ENCODE peak calls at places on chromosomes 11 and 22, in five cellular contexts. N is anterior cingulate cortex, M is Right ventricle myocardium superior, K is astrocyte of the cerebellum, B is cardiac septum. G is an unnamed sample.

GRCh38 chr11:59898046-59898445 is 19.5 kb downstream of the OOSP3 start:
- DNase-seq in N (no peak), M (no peak), K (no peak), B (no peak), G (no peak)

GRCh38 chr22:19631899-19632670 is 82.2 kb upstream of the SEPTIN5 start:
- DNase-seq in N (no peak), M (no peak), K (peak), B (no peak), G (no peak)

GRCh38 chr11:125338886-125339811 is 156.9 kb downstream of the FEZ1 start:
- DNase-seq in N (no peak), M (peak), K (peak), B (peak), G (no peak)

GRCh38 chr11:2913029-2913431 is 16.2 kb downstream of the PHLDA2 start:
- DNase-seq in N (no peak), M (no peak), K (no peak), B (no peak), G (no peak)

GRCh38 chr11:86291466-86292262 is 10.4 kb upstream of the HIKESHI start:
- DNase-seq in N (no peak), M (no peak), K (peak), B (no peak), G (no peak)

GRCh38 chr11:84687433-84687832 is 939.7 kb downstream of the DLG2 start:
- DNase-seq in N (no peak), M (no peak), K (no peak), B (no peak), G (no peak)

GRCh38 chr11:62601114-62601363 is 626 bp downstream of the MTA2 start:
- DNase-seq in N (no peak), M (peak), K (no peak), B (peak), G (no peak)

GRCh38 chr11:78427615-78428272 is 10.1 kb upstream of the GAB2 start:
- DNase-seq in N (no peak), M (no peak), K (no peak), B (no peak), G (no peak)

GRCh38 chr11:73372371-73372993 is 3.7 kb upstream of the RELT start:
- DNase-seq in N (no peak), M (no peak), K (no peak), B (no peak), G (no peak)

GRCh38 chr11:46356911-46357482 is 9.7 kb downstream of the DGKZ start:
- DNase-seq in N (no peak), M (no peak), K (no peak), B (no peak), G (no peak)

GRCh38 chr22:46953968-46954755 is 191.7 kb downstream of the TBC1D22A start:
- DNase-seq in N (no peak), M (no peak), K (no peak), B (no peak), G (no peak)

GRCh38 chr11:23540101-23540561 is 679.9 kb upstream of the CCDC179 start:
- DNase-seq in N (no peak), M (no peak), K (peak), B (no peak), G (no peak)

GRCh38 chr11:74546752-74547151 is 45.6 kb upstream of the POLD3 start:
- DNase-seq in N (no peak), M (no peak), K (no peak), B (no peak), G (no peak)

GRCh38 chr11:32829680-32830412 is at the start of gene PRRG4:
- DNase-seq in N (peak), M (peak), K (no peak), B (peak), G (peak)

GRCh38 chr22:27540247-27540646 is 261.3 kb downstream of the MN1 start:
- DNase-seq in N (no peak), M (no peak), K (no peak), B (no peak), G (no peak)

GRCh38 chr11:57638005-57638760 is 11.5 kb downstream of the YPEL4 start:
- DNase-seq in N (peak), M (peak), K (peak), B (peak), G (peak)

GRCh38 chr11:100841711-100842407 is 154.8 kb downstream of the ARHGAP42 start:
- DNase-seq in N (no peak), M (no peak), K (no peak), B (no peak), G (no peak)

GRCh38 chr11:123438191-123438627 is 8.1 kb downstream of the GRAMD1B start:
- DNase-seq in N (no peak), M (no peak), K (no peak), B (no peak), G (no peak)

GRCh38 chr11:80031014-80031565 is 590.3 kb upstream of the TENM4 start:
- DNase-seq in N (no peak), M (no peak), K (no peak), B (no peak), G (no peak)

GRCh38 chr11:110948112-110948511 is 235.9 kb upstream of the ARHGAP20 start:
- DNase-seq in N (no peak), M (no peak), K (no peak), B (no peak), G (no peak)

GRCh38 chr22:43667658-43668057 is 144.4 kb downstream of the EFCAB6 start:
- DNase-seq in N (no peak), M (no peak), K (no peak), B (no peak), G (no peak)

GRCh38 chr11:115677190-115677589 is 173.0 kb upstream of the CADM1 start:
- DNase-seq in N (no peak), M (no peak), K (no peak), B (no peak), G (no peak)

GRCh38 chr22:27046126-27046525 is 388.7 kb downstream of the MIAT start:
- DNase-seq in N (no peak), M (no peak), K (no peak), B (no peak), G (no peak)

GRCh38 chr22:43240614-43241013 is 53.7 kb upstream of the TTLL12 start:
- DNase-seq in N (no peak), M (no peak), K (no peak), B (no peak), G (no peak)

GRCh38 chr22:19966908-19967750 is 25.5 kb upstream of the TXNRD2 start:
- DNase-seq in N (no peak), M (no peak), K (no peak), B (no peak), G (no peak)

GRCh38 chr11:70398834-70399680 is 728 bp downstream of the CTTN start:
- DNase-seq in N (no peak), M (no peak), K (no peak), B (no peak), G (no peak)

G was measured in C1 segment of cervical spinal cord.